ENCODE peak calls at places on chromosome 14, in six cellular contexts. S is mucosa of descending colon, D is A673, H is MM.1S, E is astrocyte, Q is HFF-Myc. G is an unnamed sample.

GRCh38 chr14:105173901-105174894 is 5.6 kb upstream of the JAG2 start:
- DNase-seq in D (no peak), Q (no peak), H (no peak), S (peak), E (no peak), G (no peak)

GRCh38 chr14:32033516-32033915 is 43.6 kb upstream of the ARHGAP5 start:
- DNase-seq in S (no peak), D (no peak), E (no peak), Q (no peak), H (no peak), G (no peak)

GRCh38 chr14:31388687-31389413 is 31.5 kb downstream of the HEATR5A start:
- DNase-seq in S (no peak), E (no peak), H (peak), Q (no peak), D (no peak), G (no peak)

GRCh38 chr14:58969951-58970751 is 218.3 kb upstream of the DAAM1 start:
- DNase-seq in D (no peak), Q (peak), E (peak), S (no peak), H (no peak), G (peak)

GRCh38 chr14:35332517-35333346 is 40.5 kb downstream of the PSMA6 start:
- DNase-seq in Q (no peak), E (no peak), H (peak), S (peak), D (no peak), G (no peak)

GRCh38 chr14:93936245-93936644 is 9.1 kb downstream of the FAM181A start:
- DNase-seq in Q (no peak), D (peak), S (no peak), H (no peak), E (no peak), G (no peak)

GRCh38 chr14:101808020-101808641 is 46.6 kb downstream of the PPP2R5C start:
- DNase-seq in E (no peak), Q (no peak), H (no peak), D (no peak), S (no peak), G (no peak)

GRCh38 chr14:53865716-53866115 is 90.9 kb downstream of the BMP4 start:
- DNase-seq in S (no peak), E (peak), D (no peak), Q (no peak), H (no peak), G (no peak)

GRCh38 chr14:91388551-91388975 is 29.1 kb downstream of the CCDC88C start:
- DNase-seq in S (no peak), E (no peak), Q (no peak), H (peak), D (no peak), G (no peak)

GRCh38 chr14:93239869-93240677 is 33.0 kb downstream of the UBR7 start:
- DNase-seq in H (no peak), S (no peak), Q (peak), D (peak), E (peak), G (peak)

GRCh38 chr14:94394594-94395305 is 6.3 kb upstream of the SERPINA1 start:
- DNase-seq in H (no peak), Q (no peak), D (peak), S (no peak), E (peak), G (no peak)

GRCh38 chr14:58722433-58722832 is 84.7 kb downstream of the DACT1 start:
- DNase-seq in H (no peak), D (no peak), E (no peak), Q (no peak), S (no peak), G (no peak)

GRCh38 chr14:71720978-71721624 is 211.1 kb upstream of the RGS6 start:
- DNase-seq in E (peak), Q (peak), H (no peak), S (no peak), D (peak), G (peak)

GRCh38 chr14:89681086-89682018 is 264.3 kb upstream of the FOXN3 start:
- DNase-seq in S (no peak), E (no peak), D (no peak), H (peak), Q (no peak), G (no peak)

GRCh38 chr14:91349481-91350074 is 68.0 kb downstream of the CCDC88C start:
- DNase-seq in Q (no peak), E (no peak), S (no peak), H (peak), D (no peak), G (no peak)

GRCh38 chr14:54893151-54893760 is 9.4 kb downstream of the GCH1 start:
- DNase-seq in D (peak), S (no peak), E (peak), Q (peak), H (no peak), G (peak)

GRCh38 chr14:37232907-37233481 is 35.3 kb downstream of the MIPOL1 start:
- DNase-seq in H (peak), D (peak), Q (peak), E (peak), S (no peak), G (no peak)

GRCh38 chr14:89330236-89331002 is 86.6 kb downstream of the FOXN3 start:
- DNase-seq in E (peak), S (no peak), Q (no peak), D (no peak), H (no peak), G (no peak)

GRCh38 chr14:89669209-89669608 is 252.2 kb upstream of the FOXN3 start:
- DNase-seq in H (no peak), D (no peak), S (peak), E (no peak), Q (no peak), G (no peak)

GRCh38 chr14:56057071-56057865 is 60.9 kb upstream of the PELI2 start:
- DNase-seq in Q (no peak), H (no peak), S (no peak), D (no peak), E (peak), G (no peak)

GRCh38 chr14:104085032-104085888 is at the start of gene ASPG:
- DNase-seq in D (no peak), H (no peak), E (no peak), Q (no peak), S (peak), G (no peak)
- TF ChIP-seq CTCF in D (no peak), H (no peak), E (no peak), Q (no peak), S (no peak), G (no peak)

GRCh38 chr14:73760598-73761586 is 46.7 kb upstream of the PNMA1 start:
- DNase-seq in E (no peak), S (no peak), D (no peak), H (peak), Q (no peak), G (no peak)
- H3K4me3 ChIP-seq in E (peak), S (peak), D (peak), H (peak), Q (peak), G (peak)

DNA sequence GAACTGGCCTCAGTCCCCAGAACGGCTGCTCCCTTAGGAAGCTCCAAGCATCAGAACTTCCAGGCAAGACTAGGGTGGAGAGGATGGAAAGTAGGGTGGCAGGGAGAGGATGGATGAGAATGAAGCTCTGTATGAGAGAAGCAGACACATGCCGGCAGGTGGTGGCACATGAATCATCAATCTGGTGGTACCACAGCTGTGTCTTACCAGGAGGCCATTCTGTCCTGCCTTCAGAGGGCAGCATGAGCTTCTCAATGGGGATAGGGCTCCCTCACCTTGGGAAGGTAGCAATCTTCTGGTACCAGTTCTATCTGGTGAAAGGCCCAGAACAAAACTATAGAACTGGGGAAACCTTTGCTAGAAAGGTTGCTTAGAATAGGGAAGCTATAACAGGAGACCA is 55.4 kb upstream of the PYGL start:
- DNase-seq in S (no peak), H (no peak), D (no peak), E (no peak), Q (no peak), G (no peak)
- TF ChIP-seq CTCF in S (no peak), H (no peak), D (no peak), E (no peak), Q (no peak), G (no peak)

GRCh38 chr14:100584056-100585031 is 2.9 kb downstream of the BEGAIN start:
- DNase-seq in S (peak), Q (no peak), H (no peak), E (no peak), D (no peak), G (no peak)

GRCh38 chr14:100586520-100587247 is 533 bp downstream of the BEGAIN start:
- DNase-seq in Q (peak), S (peak), H (no peak), E (peak), D (peak), G (no peak)

GRCh38 chr14:100586153-100586519 is 1.1 kb downstream of the BEGAIN start:
- DNase-seq in H (no peak), D (no peak), Q (no peak), S (peak), E (no peak), G (no peak)

GRCh38 chr14:100587248-100587762 is at the start of gene BEGAIN:
- DNase-seq in E (no peak), H (no peak), Q (no peak), D (no peak), S (no peak), G (no peak)

DNA sequence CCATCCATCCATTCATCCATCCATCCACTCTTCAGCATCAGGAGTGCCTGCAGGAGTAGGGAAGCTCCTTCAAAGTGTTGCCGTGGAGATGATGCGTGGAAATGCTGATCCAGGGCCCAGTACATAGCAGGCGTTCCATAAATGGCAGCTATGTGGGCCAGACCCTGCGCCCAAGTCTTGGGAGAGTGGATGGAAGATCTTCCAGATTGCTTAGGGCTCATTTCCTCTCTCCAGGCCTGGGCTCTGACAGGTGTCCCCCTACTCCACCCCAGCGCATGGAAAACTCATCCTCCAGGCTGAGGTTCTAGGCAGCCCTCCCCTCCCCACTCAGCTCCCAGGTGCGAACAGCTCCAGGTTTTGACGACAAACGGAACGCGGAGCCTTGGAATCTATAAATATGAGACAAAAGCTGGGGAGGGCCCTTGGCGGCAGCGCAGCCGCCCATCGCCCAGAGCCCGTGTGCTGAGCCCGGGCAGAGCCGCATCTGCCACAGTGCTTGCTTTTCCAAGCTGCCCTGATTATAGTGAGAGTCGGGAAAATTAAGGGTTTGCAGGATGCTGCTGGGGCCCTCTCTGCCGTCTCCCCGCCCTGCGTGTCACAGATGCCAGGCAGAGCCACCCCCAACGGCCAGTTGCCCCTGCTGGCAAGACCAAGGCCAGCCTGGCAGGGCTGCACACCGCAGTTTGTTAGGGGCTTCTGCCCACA is 1.6 kb downstream of the BEGAIN start:
- DNase-seq in Q (no peak), D (no peak), E (no peak), H (no peak), S (peak), G (no peak)
- H3K4me3 ChIP-seq in Q (peak), D (peak), E (no peak), H (no peak), S (no peak), G (no peak)

G was measured in kidney epithelial cell.